ENCODE peak calls at places on chromosomes 3 and 15, in seven cellular contexts. One of them, this sample, is unnamed.

GRCh38 chr3:46447535-46447934 is 17.2 kb downstream of the LTF start:
- DNase-seq in adrenal gland: no peak
- DNase-seq in foreskin keratinocyte: no peak
- DNase-seq in right atrium auricular region: no peak
- DNase-seq in ovary: no peak
- DNase-seq in mucosa of descending colon: no peak
- DNase-seq in GM23248: no peak
- DNase-seq in this sample: no peak

GRCh38 chr3:183099026-183099837 is at the start of gene MCCC1:
- DNase-seq in adrenal gland: peak; percentile 100
- DNase-seq in foreskin keratinocyte: peak; percentile 99
- DNase-seq in right atrium auricular region: peak; percentile 100
- DNase-seq in ovary: peak; percentile 97
- DNase-seq in mucosa of descending colon: peak; percentile 98
- DNase-seq in GM23248: peak; percentile 100
- DNase-seq in this sample: peak; percentile 100

GRCh38 chr15:40279437-40280141 is 3.3 kb downstream of the ANKRD63 start:
- DNase-seq in adrenal gland: peak; percentile 75
- DNase-seq in foreskin keratinocyte: peak; percentile 26
- DNase-seq in right atrium auricular region: peak; percentile 71
- DNase-seq in ovary: peak; percentile 82
- DNase-seq in mucosa of descending colon: peak; percentile 76
- DNase-seq in GM23248: peak; percentile 73
- DNase-seq in this sample: peak; percentile 51

GRCh38 chr3:72613871-72614270 is 234.4 kb downstream of the SHQ1 start:
- DNase-seq in adrenal gland: no peak
- DNase-seq in foreskin keratinocyte: no peak
- DNase-seq in right atrium auricular region: no peak
- DNase-seq in ovary: no peak
- DNase-seq in mucosa of descending colon: no peak
- DNase-seq in GM23248: no peak
- DNase-seq in this sample: no peak

GRCh38 chr3:66404246-66404645 is 96.6 kb downstream of the LRIG1 start:
- DNase-seq in adrenal gland: no peak
- DNase-seq in foreskin keratinocyte: no peak
- DNase-seq in right atrium auricular region: no peak
- DNase-seq in ovary: no peak
- DNase-seq in mucosa of descending colon: no peak
- DNase-seq in GM23248: no peak
- DNase-seq in this sample: no peak

GRCh38 chr15:74976159-74976558 is 19.2 kb upstream of the SCAMP5 start:
- DNase-seq in adrenal gland: no peak
- DNase-seq in foreskin keratinocyte: no peak
- DNase-seq in right atrium auricular region: no peak
- DNase-seq in ovary: no peak
- DNase-seq in mucosa of descending colon: no peak
- DNase-seq in GM23248: no peak
- DNase-seq in this sample: no peak

GRCh38 chr15:85541744-85542143 is 161.3 kb downstream of the AKAP13 start:
- DNase-seq in adrenal gland: no peak
- DNase-seq in foreskin keratinocyte: no peak
- DNase-seq in right atrium auricular region: no peak
- DNase-seq in ovary: no peak
- DNase-seq in mucosa of descending colon: no peak
- DNase-seq in GM23248: peak; percentile 13
- DNase-seq in this sample: no peak

GRCh38 chr3:5016218-5017161 is 37.3 kb downstream of the BHLHE40 start:
- DNase-seq in adrenal gland: peak; percentile 71
- DNase-seq in foreskin keratinocyte: no peak
- DNase-seq in right atrium auricular region: peak; percentile 84
- DNase-seq in ovary: no peak
- DNase-seq in mucosa of descending colon: peak; percentile 81
- DNase-seq in GM23248: peak; percentile 55
- DNase-seq in this sample: no peak

GRCh38 chr3:50572801-50573371 is 3.6 kb downstream of the HEMK1 start:
- DNase-seq in adrenal gland: no peak
- DNase-seq in foreskin keratinocyte: no peak
- DNase-seq in right atrium auricular region: no peak
- DNase-seq in ovary: no peak
- DNase-seq in mucosa of descending colon: no peak
- DNase-seq in GM23248: no peak
- DNase-seq in this sample: no peak

GRCh38 chr3:81908596-81908995 is 147.2 kb upstream of the GBE1 start:
- DNase-seq in adrenal gland: no peak
- DNase-seq in foreskin keratinocyte: no peak
- DNase-seq in right atrium auricular region: no peak
- DNase-seq in ovary: no peak
- DNase-seq in mucosa of descending colon: no peak
- DNase-seq in GM23248: no peak
- DNase-seq in this sample: no peak

GRCh38 chr15:63602595-63602994 is 5.4 kb downstream of the FBXL22 start:
- DNase-seq in adrenal gland: no peak
- DNase-seq in foreskin keratinocyte: no peak
- DNase-seq in right atrium auricular region: no peak
- DNase-seq in ovary: no peak
- DNase-seq in mucosa of descending colon: no peak
- DNase-seq in GM23248: no peak
- DNase-seq in this sample: no peak

GRCh38 chr3:196140224-196140623 is 58.3 kb upstream of the TFRC start:
- DNase-seq in adrenal gland: no peak
- DNase-seq in foreskin keratinocyte: no peak
- DNase-seq in right atrium auricular region: no peak
- DNase-seq in ovary: peak; percentile 33
- DNase-seq in mucosa of descending colon: peak; percentile 29
- DNase-seq in GM23248: no peak
- DNase-seq in this sample: peak; percentile 43

GRCh38 chr3:183247190-183247589 is 5.9 kb upstream of the B3GNT5 start:
- DNase-seq in adrenal gland: peak; percentile 34
- DNase-seq in foreskin keratinocyte: peak; percentile 23
- DNase-seq in right atrium auricular region: no peak
- DNase-seq in ovary: no peak
- DNase-seq in mucosa of descending colon: no peak
- DNase-seq in GM23248: no peak
- DNase-seq in this sample: no peak

GRCh38 chr15:33565099-33565498 is 254.3 kb downstream of the RYR3 start:
- DNase-seq in adrenal gland: no peak
- DNase-seq in foreskin keratinocyte: no peak
- DNase-seq in right atrium auricular region: no peak
- DNase-seq in ovary: no peak
- DNase-seq in mucosa of descending colon: no peak
- DNase-seq in GM23248: peak; percentile 20
- DNase-seq in this sample: no peak

GRCh38 chr15:41892621-41893421 is 1.0 kb downstream of the SPTBN5 start:
- DNase-seq in adrenal gland: peak; percentile 93
- DNase-seq in foreskin keratinocyte: no peak
- DNase-seq in right atrium auricular region: no peak
- DNase-seq in ovary: no peak
- DNase-seq in mucosa of descending colon: no peak
- DNase-seq in GM23248: no peak
- DNase-seq in this sample: peak; percentile 85

GRCh38 chr3:42114130-42114529 is 23.0 kb downstream of the TRAK1 start:
- DNase-seq in adrenal gland: no peak
- DNase-seq in foreskin keratinocyte: no peak
- DNase-seq in right atrium auricular region: no peak
- DNase-seq in ovary: no peak
- DNase-seq in mucosa of descending colon: no peak
- DNase-seq in GM23248: no peak
- DNase-seq in this sample: no peak

GRCh38 chr3:42216820-42217416 is 49.1 kb downstream of the CCK start:
- DNase-seq in adrenal gland: no peak
- DNase-seq in foreskin keratinocyte: no peak
- DNase-seq in right atrium auricular region: no peak
- DNase-seq in ovary: no peak
- DNase-seq in mucosa of descending colon: no peak
- DNase-seq in GM23248: peak; percentile 85
- DNase-seq in this sample: no peak

GRCh38 chr3:165641569-165642310 is 195.5 kb downstream of the BCHE start:
- DNase-seq in adrenal gland: no peak
- DNase-seq in foreskin keratinocyte: no peak
- DNase-seq in right atrium auricular region: no peak
- DNase-seq in ovary: no peak
- DNase-seq in mucosa of descending colon: no peak
- DNase-seq in GM23248: no peak
- DNase-seq in this sample: no peak
- H3K4me1 ChIP-seq in adrenal gland: no peaks in the 10 kb centered on the region
- H3K4me1 ChIP-seq in foreskin keratinocyte: peaks cover 15% of the 10 kb centered on the region
- H3K4me1 ChIP-seq in right atrium auricular region: peaks cover 8% of the 10 kb centered on the region
- H3K4me1 ChIP-seq in ovary: no peaks in the 10 kb centered on the region
- H3K4me1 ChIP-seq in mucosa of descending colon: no peaks in the 10 kb centered on the region
- H3K4me1 ChIP-seq in GM23248: peaks cover 12% of the 10 kb centered on the region
- H3K4me1 ChIP-seq in this sample: no peaks in the 10 kb centered on the region

GRCh38 chr3:39501982-39502837 is 34.7 kb downstream of the MOBP start:
- DNase-seq in adrenal gland: no peak
- DNase-seq in foreskin keratinocyte: no peak
- DNase-seq in right atrium auricular region: no peak
- DNase-seq in ovary: no peak
- DNase-seq in mucosa of descending colon: peak; percentile 55
- DNase-seq in GM23248: no peak
- DNase-seq in this sample: no peak
- H3K4me1 ChIP-seq in adrenal gland: no peaks in the 10 kb centered on the region
- H3K4me1 ChIP-seq in foreskin keratinocyte: no peaks in the 10 kb centered on the region
- H3K4me1 ChIP-seq in right atrium auricular region: peaks cover 8% of the 10 kb centered on the region
- H3K4me1 ChIP-seq in ovary: no peaks in the 10 kb centered on the region
- H3K4me1 ChIP-seq in mucosa of descending colon: no peaks in the 10 kb centered on the region
- H3K4me1 ChIP-seq in GM23248: no peaks in the 10 kb centered on the region
- H3K4me1 ChIP-seq in this sample: no peaks in the 10 kb centered on the region

DNA sequence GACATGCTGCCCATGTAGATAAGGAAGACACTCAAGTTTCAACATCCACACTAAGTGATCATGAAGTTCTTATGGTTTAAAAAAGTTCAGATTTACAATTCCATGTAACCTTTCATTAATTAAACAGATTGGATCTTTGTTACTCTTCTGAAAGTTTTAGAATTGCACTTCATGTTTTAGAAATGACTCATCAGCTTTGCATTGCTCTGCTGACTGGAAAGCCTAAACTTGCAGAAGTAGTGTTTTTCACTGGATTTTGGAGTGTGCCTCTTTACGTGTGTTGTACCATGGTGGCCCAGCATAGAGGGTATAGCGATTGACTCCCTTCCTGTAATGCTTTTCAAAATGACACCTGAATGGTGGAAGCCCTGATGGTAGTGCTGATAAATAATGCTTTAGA is 157.9 kb downstream of the BBX start:
- DNase-seq in adrenal gland: no peak
- DNase-seq in foreskin keratinocyte: no peak
- DNase-seq in right atrium auricular region: no peak
- DNase-seq in ovary: no peak
- DNase-seq in mucosa of descending colon: no peak
- DNase-seq in GM23248: peak; percentile 41
- DNase-seq in this sample: no peak
- H3K4me1 ChIP-seq in adrenal gland: peaks cover 26% of the 10 kb centered on the region
- H3K4me1 ChIP-seq in foreskin keratinocyte: peaks cover 4% of the 10 kb centered on the region
- H3K4me1 ChIP-seq in right atrium auricular region: peaks cover 52% of the 10 kb centered on the region
- H3K4me1 ChIP-seq in ovary: no peaks in the 10 kb centered on the region
- H3K4me1 ChIP-seq in mucosa of descending colon: no peaks in the 10 kb centered on the region
- H3K4me1 ChIP-seq in GM23248: no peaks in the 10 kb centered on the region
- H3K4me1 ChIP-seq in this sample: no peaks in the 10 kb centered on the region

DNA sequence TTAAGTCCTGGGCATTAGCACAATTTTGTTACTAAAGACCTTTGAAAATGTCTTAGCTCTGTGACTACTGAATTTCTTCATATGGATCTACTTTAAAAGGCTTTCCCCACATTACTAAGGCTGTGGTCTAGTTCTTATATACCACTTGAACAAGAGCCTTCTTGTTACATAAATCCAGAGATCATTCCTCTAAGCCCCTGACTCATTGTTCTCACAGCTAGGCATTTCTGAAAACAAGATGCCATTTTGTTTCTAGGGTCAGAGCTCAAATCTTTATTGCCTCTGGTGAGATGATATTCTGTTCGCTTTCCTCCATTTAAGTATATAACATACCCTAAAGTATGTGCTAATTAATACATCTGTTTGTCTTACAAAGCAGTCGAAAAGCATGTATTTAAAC is 29.8 kb upstream of the LPP start:
- DNase-seq in adrenal gland: no peak
- DNase-seq in foreskin keratinocyte: peak; percentile 47
- DNase-seq in right atrium auricular region: no peak
- DNase-seq in ovary: no peak
- DNase-seq in mucosa of descending colon: no peak
- DNase-seq in GM23248: no peak
- DNase-seq in this sample: no peak
- H3K4me1 ChIP-seq in adrenal gland: no peaks in the 10 kb centered on the region
- H3K4me1 ChIP-seq in foreskin keratinocyte: peaks cover 6% of the 10 kb centered on the region
- H3K4me1 ChIP-seq in right atrium auricular region: peaks cover 12% of the 10 kb centered on the region
- H3K4me1 ChIP-seq in ovary: no peaks in the 10 kb centered on the region
- H3K4me1 ChIP-seq in mucosa of descending colon: peaks cover 19% of the 10 kb centered on the region
- H3K4me1 ChIP-seq in GM23248: peaks cover 12% of the 10 kb centered on the region
- H3K4me1 ChIP-seq in this sample: no peaks in the 10 kb centered on the region

DNA sequence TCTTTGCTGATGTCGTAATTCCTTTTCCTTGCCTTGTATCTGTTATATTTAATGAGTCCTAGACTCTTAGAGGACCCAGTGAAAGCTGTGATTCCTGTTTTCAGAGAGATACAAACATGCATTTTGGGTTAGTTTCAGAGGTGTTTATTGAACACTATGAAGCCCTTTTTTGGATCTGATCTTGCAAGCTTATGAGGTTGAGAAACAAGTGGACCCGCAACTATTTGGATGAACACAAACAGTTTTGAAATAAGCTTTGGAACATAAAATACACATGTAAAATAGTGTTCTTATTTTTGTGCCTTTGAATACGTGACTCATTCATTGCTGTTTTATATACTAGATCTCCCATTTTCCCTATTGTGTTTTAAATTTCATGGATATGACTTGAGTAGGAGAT is 33.5 kb downstream of the SNRK start:
- DNase-seq in adrenal gland: no peak
- DNase-seq in foreskin keratinocyte: no peak
- DNase-seq in right atrium auricular region: no peak
- DNase-seq in ovary: no peak
- DNase-seq in mucosa of descending colon: no peak
- DNase-seq in GM23248: no peak
- DNase-seq in this sample: no peak
- H3K4me1 ChIP-seq in adrenal gland: no peaks in the 10 kb centered on the region
- H3K4me1 ChIP-seq in foreskin keratinocyte: peaks cover 7% of the 10 kb centered on the region
- H3K4me1 ChIP-seq in right atrium auricular region: peaks cover 46% of the 10 kb centered on the region
- H3K4me1 ChIP-seq in ovary: peaks cover 17% of the 10 kb centered on the region
- H3K4me1 ChIP-seq in mucosa of descending colon: no peaks in the 10 kb centered on the region
- H3K4me1 ChIP-seq in GM23248: no peaks in the 10 kb centered on the region
- H3K4me1 ChIP-seq in this sample: no peaks in the 10 kb centered on the region

This sample was measured in prostate gland.